ENCODE peak calls at places on chromosome 6, in seven cellular contexts. T, W, P, H, A, I and G are unnamed samples.

GRCh38 chr6:50062051-50062450 is 12.3 kb upstream of the DEFB112 start:
- DNase-seq in T (no peak), W (no peak), P (no peak), H (no peak), A (no peak), I (no peak), G (no peak)

GRCh38 chr6:43495409-43495941 is 14.7 kb downstream of the LRRC73 start:
- DNase-seq in T (no peak), W (no peak), P (no peak), H (peak), A (no peak), I (no peak), G (no peak)

GRCh38 chr6:167424060-167424673 is 99.3 kb downstream of the TTLL2 start:
- DNase-seq in T (no peak), W (no peak), P (no peak), H (no peak), A (no peak), I (no peak), G (no peak)

GRCh38 chr6:62652692-62653328 is 366.8 kb upstream of the KHDRBS2 start:
- DNase-seq in T (no peak), W (peak), P (no peak), H (peak), A (no peak), I (peak), G (no peak)

GRCh38 chr6:89485320-89485719 is 52.4 kb downstream of the ANKRD6 start:
- DNase-seq in T (no peak), W (no peak), P (no peak), H (no peak), A (no peak), I (no peak), G (no peak)

GRCh38 chr6:11975353-11975977 is 36.6 kb upstream of the HIVEP1 start:
- DNase-seq in T (no peak), W (no peak), P (peak), H (no peak), A (peak), I (no peak), G (peak)

GRCh38 chr6:36682328-36683144 is 4.0 kb downstream of the CDKN1A start:
- DNase-seq in T (peak), W (peak), P (no peak), H (no peak), A (peak), I (no peak), G (peak)

GRCh38 chr6:52352239-52353008 is 9.5 kb upstream of the PAQR8 start:
- DNase-seq in T (peak), W (peak), P (no peak), H (peak), A (peak), I (peak), G (peak)

GRCh38 chr6:104483225-104483834 is 376.4 kb downstream of the HACE1 start:
- DNase-seq in T (peak), W (peak), P (no peak), H (peak), A (no peak), I (peak), G (no peak)

GRCh38 chr6:37160922-37161778 is 8.8 kb upstream of the PIM1 start:
- DNase-seq in T (peak), W (peak), P (no peak), H (peak), A (no peak), I (peak), G (peak)

GRCh38 chr6:108872001-108872974 is 24.1 kb downstream of the ARMC2 start:
- DNase-seq in T (no peak), W (no peak), P (no peak), H (no peak), A (peak), I (no peak), G (no peak)

GRCh38 chr6:110140650-110141049 is 38.8 kb downstream of the WASF1 start:
- DNase-seq in T (no peak), W (peak), P (no peak), H (peak), A (no peak), I (peak), G (no peak)

GRCh38 chr6:73079611-73079955 is 145.7 kb downstream of the KHDC1L start:
- DNase-seq in T (peak), W (peak), P (no peak), H (peak), A (no peak), I (peak), G (no peak)

GRCh38 chr6:133768656-133769295 is 120.1 kb upstream of the TCF21 start:
- DNase-seq in T (peak), W (peak), P (no peak), H (no peak), A (peak), I (peak), G (no peak)

GRCh38 chr6:15442467-15442866 is 196.6 kb downstream of the JARID2 start:
- DNase-seq in T (no peak), W (no peak), P (no peak), H (no peak), A (no peak), I (no peak), G (no peak)

GRCh38 chr6:15444081-15444731 is 198.3 kb downstream of the JARID2 start:
- DNase-seq in T (no peak), W (no peak), P (no peak), H (no peak), A (no peak), I (no peak), G (no peak)

GRCh38 chr6:15441982-15442381 is 196.1 kb downstream of the JARID2 start:
- DNase-seq in T (no peak), W (no peak), P (no peak), H (no peak), A (no peak), I (no peak), G (no peak)

GRCh38 chr6:15444881-15445280 is 199.0 kb downstream of the JARID2 start:
- DNase-seq in T (no peak), W (no peak), P (no peak), H (no peak), A (peak), I (no peak), G (peak)

GRCh38 chr6:15443119-15443518 is 197.2 kb downstream of the JARID2 start:
- DNase-seq in T (no peak), W (peak), P (no peak), H (peak), A (no peak), I (peak), G (no peak)
- TF ChIP-seq CTCF in T (no peak), W (no peak), P (no peak), H (no peak), A (no peak), I (no peak), G (no peak)

DNA sequence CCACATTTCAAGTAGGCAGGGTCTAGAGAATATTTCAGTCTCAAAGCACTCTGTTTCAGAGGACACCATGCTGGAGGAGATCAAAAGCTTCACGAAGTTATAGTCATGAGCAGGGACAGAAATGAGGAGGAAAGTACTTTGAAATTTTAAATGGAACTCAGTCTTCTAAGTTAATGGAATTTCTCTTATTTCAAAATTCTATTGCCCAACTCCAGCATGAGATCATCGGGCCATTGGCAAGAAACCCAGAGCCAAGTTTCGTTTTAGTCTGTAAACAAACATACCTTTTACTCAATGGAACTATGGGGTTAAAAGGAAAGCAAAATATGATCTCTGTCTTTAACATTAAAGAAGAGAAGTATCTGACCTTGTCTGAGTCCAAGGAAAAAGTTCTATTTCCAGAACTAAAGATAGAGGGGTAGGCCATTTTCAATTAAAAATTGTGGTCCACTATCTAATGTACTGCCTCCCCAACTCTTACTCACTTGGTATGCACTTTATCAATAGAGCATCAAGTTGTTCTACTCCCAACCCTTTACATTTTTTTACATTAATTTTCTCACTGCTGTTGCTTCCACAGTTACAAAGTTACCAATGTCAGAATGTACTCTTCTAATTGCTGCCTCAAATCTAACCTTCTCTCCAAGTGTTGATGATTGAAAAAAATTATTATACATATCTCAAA is 235.3 kb upstream of the NRSN1 start:
- DNase-seq in T (no peak), W (peak), P (no peak), H (peak), A (peak), I (no peak), G (no peak)
- H3K4me3 ChIP-seq in T (no peak), W (no peak), P (no peak), H (no peak), A (no peak), I (no peak), G (no peak)

GRCh38 chr6:136772685-136773472 is 19.4 kb downstream of the MAP3K5 start:
- DNase-seq in T (peak), W (peak), P (peak), H (no peak), A (peak), I (no peak), G (no peak)

GRCh38 chr6:136774228-136775041 is 17.8 kb downstream of the MAP3K5 start:
- DNase-seq in T (no peak), W (peak), P (no peak), H (peak), A (no peak), I (peak), G (no peak)

GRCh38 chr6:136773473-136773796 is 18.8 kb downstream of the MAP3K5 start:
- DNase-seq in T (no peak), W (no peak), P (no peak), H (no peak), A (no peak), I (no peak), G (no peak)

GRCh38 chr6:136769759-136770158 is 22.5 kb downstream of the MAP3K5 start:
- DNase-seq in T (no peak), W (no peak), P (no peak), H (no peak), A (no peak), I (no peak), G (no peak)

DNA sequence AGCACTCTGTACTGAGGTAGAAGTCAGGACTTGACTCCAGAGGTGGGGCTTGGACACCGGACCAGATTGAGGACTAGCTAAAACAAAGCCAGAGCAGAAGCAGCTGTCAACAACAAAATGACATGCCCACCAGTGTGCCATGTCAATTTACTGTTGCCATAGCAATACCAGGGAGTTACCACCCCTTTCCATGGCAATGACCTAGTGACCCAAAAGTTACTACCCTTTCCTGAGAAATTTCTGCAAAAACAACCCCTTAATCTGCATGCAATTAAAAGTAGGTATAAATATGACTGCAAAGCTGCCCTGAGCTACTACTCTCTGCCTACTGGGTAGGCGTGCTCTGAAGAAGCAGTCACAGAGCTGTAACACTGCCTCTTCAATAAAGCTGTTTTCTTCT is 21.0 kb downstream of the MAP3K5 start:
- DNase-seq in T (no peak), W (no peak), P (no peak), H (no peak), A (no peak), I (no peak), G (no peak)
- TF ChIP-seq CTCF in T (no peak), W (no peak), P (no peak), H (no peak), A (no peak), I (no peak), G (no peak)

GRCh38 chr6:165659945-165660862 is 2.8 kb downstream of the PDE10A start:
- DNase-seq in T (peak), W (no peak), P (no peak), H (no peak), A (no peak), I (peak), G (no peak)
- H3K4me3 ChIP-seq in T (peak), W (peak), P (peak), H (no peak), A (no peak), I (peak), G (peak)

DNA sequence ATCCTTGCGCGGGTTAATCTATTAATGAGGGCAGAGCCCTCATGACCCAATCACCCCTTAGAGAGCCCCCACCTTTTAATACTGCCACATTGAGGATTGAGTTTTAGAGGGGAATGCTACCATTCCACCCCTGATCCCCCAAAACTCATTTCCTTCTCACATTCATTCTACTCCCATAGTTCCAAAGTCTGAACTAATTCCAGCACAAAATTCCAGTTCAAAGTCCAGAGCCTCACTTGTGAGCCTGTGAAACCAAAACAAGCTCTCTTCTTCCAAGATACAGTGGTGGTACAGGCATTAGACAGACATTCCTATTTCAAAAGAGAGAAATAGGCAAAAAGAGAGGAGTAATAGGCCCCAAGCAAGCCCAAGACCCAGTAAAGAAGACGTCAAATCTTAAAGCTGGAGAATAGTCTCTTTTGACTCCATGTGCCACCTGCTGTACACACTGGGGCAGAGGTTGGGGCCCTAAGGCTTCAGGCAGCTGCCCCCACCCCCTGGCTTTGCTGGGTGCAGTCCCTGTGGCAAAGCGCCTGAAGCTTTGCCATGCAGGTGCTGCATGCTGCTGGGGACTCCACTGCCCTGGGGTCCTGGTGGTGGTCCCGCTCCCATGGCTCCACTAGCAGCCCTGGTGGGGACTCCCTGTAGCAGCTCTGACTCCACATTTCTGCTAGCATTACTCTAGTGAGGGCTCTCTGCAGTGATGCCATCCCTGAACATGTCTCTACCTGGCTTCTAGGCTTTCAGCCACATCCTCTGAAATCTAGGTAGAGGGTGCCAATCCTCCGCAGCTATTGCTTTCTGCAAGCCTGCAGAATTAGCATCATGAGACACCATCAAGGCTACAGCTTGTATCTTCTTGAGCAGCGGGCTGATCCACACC is 41.3 kb downstream of the RSPH3 start:
- DNase-seq in T (no peak), W (no peak), P (no peak), H (no peak), A (no peak), I (no peak), G (no peak)
- TF ChIP-seq CTCF in T (no peak), W (no peak), P (no peak), H (no peak), A (peak), I (no peak), G (no peak)

GRCh38 chr6:45052325-45052724 is 275.8 kb upstream of the RUNX2 start:
- DNase-seq in T (no peak), W (no peak), P (no peak), H (no peak), A (no peak), I (no peak), G (no peak)
- H3K4me3 ChIP-seq in T (no peak), W (no peak), P (no peak), H (no peak), A (no peak), I (no peak), G (no peak)

DNA sequence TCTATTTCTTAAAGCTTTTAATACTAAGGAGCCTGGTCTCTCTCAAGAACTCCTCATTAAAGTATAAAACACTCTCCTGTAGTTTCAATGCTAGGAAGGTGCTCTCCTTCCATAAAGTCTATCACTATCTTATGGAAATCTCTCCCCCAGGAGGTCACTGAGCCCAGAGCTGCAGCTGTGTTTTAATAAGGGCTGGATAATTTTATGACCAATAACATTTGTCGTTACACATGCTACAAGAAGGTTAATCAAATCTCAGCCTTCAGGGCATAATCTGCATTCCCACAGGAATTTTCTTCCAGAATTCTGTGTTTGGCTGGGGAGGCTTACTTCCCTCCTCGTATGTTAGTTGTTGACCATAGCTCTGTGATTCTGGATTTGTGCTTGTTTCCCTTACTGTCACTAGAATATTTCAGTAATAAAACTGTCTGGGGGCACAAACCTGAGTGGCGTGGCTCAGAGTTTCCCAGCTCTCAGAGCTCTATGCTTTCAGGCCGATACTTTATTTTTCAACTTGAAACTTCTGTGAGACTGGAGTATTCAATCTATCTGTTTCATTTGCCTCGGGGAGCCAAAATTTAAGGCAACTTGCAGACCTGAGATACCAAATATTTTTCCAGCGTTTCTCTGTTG is 74.4 kb downstream of the SOBP start:
- DNase-seq in T (no peak), W (no peak), P (no peak), H (no peak), A (no peak), I (no peak), G (peak)
- TF ChIP-seq CTCF in T (no peak), W (no peak), P (no peak), H (no peak), A (no peak), I (no peak), G (no peak)

GRCh38 chr6:10658910-10659696 is 35.3 kb downstream of the C6orf52 start:
- DNase-seq in T (peak), W (peak), P (no peak), H (no peak), A (no peak), I (no peak), G (no peak)

GRCh38 chr6:10662742-10663141 is 31.7 kb downstream of the C6orf52 start:
- DNase-seq in T (no peak), W (no peak), P (no peak), H (no peak), A (no peak), I (no peak), G (no peak)

GRCh38 chr6:10659697-10660348 is 34.6 kb downstream of the C6orf52 start:
- DNase-seq in T (peak), W (peak), P (no peak), H (no peak), A (no peak), I (no peak), G (no peak)

GRCh38 chr6:10662207-10662606 is 32.2 kb downstream of the C6orf52 start:
- DNase-seq in T (no peak), W (no peak), P (no peak), H (no peak), A (no peak), I (no peak), G (no peak)
- H3K4me3 ChIP-seq in T (no peak), W (no peak), P (no peak), H (no peak), A (no peak), I (no peak), G (no peak)

GRCh38 chr6:148365037-148365436 is 22.4 kb downstream of the SASH1 start:
- DNase-seq in T (no peak), W (peak), P (no peak), H (no peak), A (no peak), I (no peak), G (no peak)

GRCh38 chr6:148370171-148370570 is 27.5 kb downstream of the SASH1 start:
- DNase-seq in T (no peak), W (no peak), P (no peak), H (peak), A (no peak), I (no peak), G (no peak)

GRCh38 chr6:148364056-148364844 is 21.6 kb downstream of the SASH1 start:
- DNase-seq in T (no peak), W (peak), P (peak), H (peak), A (peak), I (peak), G (no peak)

DNA sequence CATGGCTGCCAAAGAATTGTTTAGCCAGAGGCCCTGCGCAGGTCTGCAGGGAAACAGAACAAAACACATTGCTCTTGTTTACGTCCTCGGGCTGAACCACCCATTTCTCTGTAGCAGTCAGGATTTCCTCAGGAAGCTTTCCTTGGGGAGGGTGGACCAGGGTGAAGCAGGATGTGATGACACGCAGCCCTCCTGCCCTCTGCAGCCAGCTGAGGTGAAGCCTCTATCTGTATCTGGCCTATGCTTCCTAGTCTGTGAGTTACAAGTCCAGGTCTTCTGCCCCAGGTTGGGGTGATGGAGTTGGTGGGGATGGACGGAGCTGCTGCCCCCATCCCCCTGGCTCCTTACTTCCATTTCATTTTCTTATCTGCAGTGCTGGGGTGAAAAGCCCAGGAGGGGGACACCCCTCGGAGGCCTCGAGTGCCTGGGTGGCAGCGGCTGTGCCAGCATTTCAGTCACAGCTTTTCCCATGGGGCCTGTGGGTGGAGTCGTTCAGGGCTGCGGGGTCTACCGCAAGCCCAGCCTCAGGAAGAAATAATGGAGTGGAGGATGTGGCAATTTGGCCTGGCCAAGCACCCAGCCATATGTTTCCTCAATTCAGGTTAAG is 24.9 kb downstream of the SASH1 start:
- DNase-seq in T (no peak), W (peak), P (peak), H (peak), A (peak), I (peak), G (no peak)
- TF ChIP-seq CTCF in T (no peak), W (no peak), P (no peak), H (no peak), A (no peak), I (no peak), G (no peak)